ENCODE peak calls at places on chromosome 3, in eight cellular contexts. L is NCI-H1105 treated with DMSO at 0.1 percent for 48 hours; A is renal cortical epithelial cell; H is GM04504; C is activated T-helper 1 cell treated with anti-CD3 and anti-CD28 coated beads, Interleukin-2, amount 50 U/mL, for 16 hours; Q is ELR; E is T1000; K is NAMALWA. P is an unnamed sample.

GRCh38 chr3:16978234-16978920 is 93.6 kb downstream of the PLCL2 start:
- DNase-seq in E (no peak), K (no peak), L (no peak), A (no peak), H (no peak), Q (no peak), C (no peak), P (no peak)

GRCh38 chr3:50008931-50009330 is 69.0 kb downstream of the RBM6 start:
- DNase-seq in H (no peak), Q (peak), K (no peak), C (no peak), A (peak), E (no peak), L (no peak), P (no peak)

GRCh38 chr3:45002139-45002660 is 23.9 kb upstream of the CLEC3B start:
- DNase-seq in L (no peak), K (no peak), H (no peak), E (no peak), Q (no peak), A (no peak), C (no peak), P (no peak)

GRCh38 chr3:25904248-25904647 is 114.4 kb downstream of the OXSM start:
- DNase-seq in K (peak), A (peak), H (no peak), C (no peak), E (no peak), Q (no peak), L (peak), P (no peak)

GRCh38 chr3:53486961-53487654 is 7.3 kb upstream of the CACNA1D start:
- DNase-seq in E (no peak), L (no peak), K (no peak), Q (no peak), A (no peak), H (no peak), C (no peak), P (no peak)

GRCh38 chr3:152026033-152026556 is 152.7 kb downstream of the SUCNR1 start:
- DNase-seq in K (peak), H (peak), Q (peak), A (peak), E (no peak), L (no peak), C (no peak), P (peak)

GRCh38 chr3:126422571-126423091 is 27.9 kb downstream of the CFAP100 start:
- DNase-seq in C (no peak), H (no peak), Q (no peak), A (no peak), L (no peak), K (no peak), E (no peak), P (no peak)

GRCh38 chr3:114803042-114803695 is 343.9 kb downstream of the ZBTB20 start:
- DNase-seq in A (no peak), K (no peak), H (no peak), E (no peak), L (no peak), Q (no peak), C (no peak), P (no peak)

GRCh38 chr3:30353711-30354467 is 252.5 kb upstream of the TGFBR2 start:
- DNase-seq in A (no peak), E (no peak), K (no peak), L (no peak), Q (no peak), H (no peak), C (no peak), P (no peak)

GRCh38 chr3:30760040-30760439 is 134.4 kb downstream of the GADL1 start:
- DNase-seq in E (no peak), Q (peak), K (no peak), L (no peak), A (no peak), C (no peak), H (no peak), P (no peak)

GRCh38 chr3:34067442-34068130 is 269.2 kb downstream of the PDCD6IP start:
- DNase-seq in E (no peak), Q (no peak), L (no peak), A (no peak), H (no peak), K (no peak), C (no peak), P (no peak)

GRCh38 chr3:10964537-10965167 is 27.9 kb upstream of the SLC6A1 start:
- DNase-seq in C (no peak), E (no peak), H (no peak), L (no peak), A (peak), K (peak), Q (peak), P (no peak)

GRCh38 chr3:117788499-117788898 is 1078.9 kb downstream of the TUSC7 start:
- DNase-seq in L (no peak), C (no peak), A (no peak), Q (no peak), K (no peak), E (no peak), H (no peak), P (peak)

GRCh38 chr3:121411554-121411953 is 134.2 kb downstream of the POLQ start:
- DNase-seq in L (no peak), K (no peak), A (no peak), Q (peak), C (no peak), E (no peak), H (no peak), P (no peak)

GRCh38 chr3:115833074-115833473 is 209.8 kb downstream of the GAP43 start:
- DNase-seq in A (no peak), E (no peak), H (no peak), K (no peak), Q (no peak), C (no peak), L (no peak), P (no peak)

GRCh38 chr3:177946965-177947364 is 589.3 kb upstream of the KCNMB2 start:
- DNase-seq in H (peak), E (no peak), K (no peak), Q (no peak), A (no peak), L (no peak), C (no peak), P (no peak)

GRCh38 chr3:138114988-138115971 is at the start of gene DZIP1L:
- DNase-seq in Q (peak), H (peak), C (no peak), A (peak), K (no peak), E (peak), L (peak), P (no peak)

GRCh38 chr3:125306620-125307019 is 68.5 kb downstream of the ZNF148 start:
- DNase-seq in K (no peak), E (no peak), L (no peak), Q (no peak), H (no peak), C (no peak), A (no peak), P (no peak)

GRCh38 chr3:69830147-69830546 is 90.9 kb downstream of the MITF start:
- DNase-seq in K (no peak), L (no peak), A (no peak), C (no peak), E (no peak), Q (no peak), H (no peak), P (no peak)

GRCh38 chr3:106877632-106878031 is 499.6 kb upstream of the CCDC54 start:
- DNase-seq in C (no peak), L (no peak), A (no peak), E (no peak), Q (no peak), H (no peak), K (no peak), P (no peak)

GRCh38 chr3:65401359-65401810 is 637.3 kb downstream of the MAGI1 start:
- DNase-seq in A (no peak), Q (no peak), C (no peak), K (no peak), E (no peak), H (no peak), L (no peak), P (no peak)

GRCh38 chr3:45760878-45761711 is 35.2 kb downstream of the SLC6A20 start:
- DNase-seq in L (peak), Q (peak), K (peak), C (no peak), E (no peak), A (peak), H (peak), P (no peak)

GRCh38 chr3:171480526-171480925 is 20.3 kb upstream of the TNIK start:
- DNase-seq in A (peak), L (no peak), C (no peak), H (no peak), Q (no peak), K (no peak), E (no peak), P (no peak)

GRCh38 chr3:49671291-49672288 is 2.6 kb upstream of the APEH start:
- DNase-seq in H (peak), A (peak), C (peak), K (peak), Q (peak), L (no peak), E (no peak), P (no peak)

GRCh38 chr3:88025001-88025552 is 33.7 kb downstream of the CGGBP1 start:
- DNase-seq in A (no peak), K (no peak), L (no peak), E (no peak), Q (no peak), C (no peak), H (no peak), P (no peak)

GRCh38 chr3:117998071-117998470 is 1036.6 kb downstream of the IGSF11 start:
- DNase-seq in Q (peak), H (no peak), A (no peak), C (no peak), L (no peak), E (no peak), K (no peak), P (no peak)

GRCh38 chr3:17832021-17832420 is 89.6 kb upstream of the TBC1D5 start:
- DNase-seq in A (no peak), L (no peak), E (no peak), C (no peak), K (no peak), Q (no peak), H (no peak), P (no peak)

GRCh38 chr3:21654662-21655061 is 96.3 kb downstream of the ZNF385D start:
- DNase-seq in E (no peak), Q (no peak), K (no peak), H (peak), C (no peak), A (peak), L (no peak), P (no peak)

GRCh38 chr3:14941871-14942270 is 5.5 kb upstream of the NR2C2 start:
- DNase-seq in A (no peak), H (no peak), L (no peak), K (no peak), Q (no peak), E (no peak), C (no peak), P (no peak)

GRCh38 chr3:109072208-109072607 is 45.7 kb downstream of the MORC1 start:
- DNase-seq in C (no peak), H (no peak), Q (no peak), K (no peak), E (no peak), L (no peak), A (no peak), P (no peak)

GRCh38 chr3:123678108-123678511 is 93.3 kb upstream of the HACD2 start:
- DNase-seq in H (peak), Q (peak), C (no peak), A (peak), K (no peak), L (no peak), E (peak), P (peak)

GRCh38 chr3:134618473-134618860 is 32.4 kb downstream of the KY start:
- DNase-seq in E (no peak), L (no peak), Q (no peak), H (no peak), K (no peak), C (no peak), A (no peak), P (no peak)

GRCh38 chr3:27752926-27753325 is 30.8 kb upstream of the EOMES start:
- DNase-seq in A (no peak), H (no peak), L (no peak), K (no peak), E (no peak), Q (no peak), C (no peak), P (no peak)

GRCh38 chr3:158313344-158313927 is 203.5 kb downstream of the RSRC1 start:
- DNase-seq in H (peak), A (peak), Q (peak), E (no peak), C (no peak), L (peak), K (peak), P (peak)

GRCh38 chr3:45821127-45821526 is 20.8 kb downstream of the LZTFL1 start:
- DNase-seq in Q (no peak), H (no peak), A (no peak), L (no peak), C (no peak), E (no peak), K (no peak), P (no peak)

GRCh38 chr3:122077293-122078234 is 22.4 kb downstream of the CD86 start:
- DNase-seq in H (no peak), L (no peak), K (peak), A (no peak), Q (no peak), C (no peak), E (no peak), P (no peak)